ENCODE peak calls at places on chromosomes 1 and 21, in five cellular contexts. N, J, F, U and Q are unnamed samples.

GRCh38 chr1:91828007-91828321 is 58.0 kb downstream of the TGFBR3 start:
- DNase-seq in J (no peak), N (no peak), U (no peak), F (no peak), Q (no peak)

GRCh38 chr21:32094792-32095191 is 184.1 kb downstream of the MIS18A start:
- DNase-seq in U (peak; percentile 46), F (no peak), N (no peak), J (no peak), Q (no peak)

GRCh38 chr1:51564124-51564523 is 45.1 kb upstream of the EPS15 start:
- DNase-seq in J (no peak), F (no peak), N (no peak), U (peak; percentile 74), Q (peak; percentile 60)

GRCh38 chr1:1203561-1204424 is 2.6 kb downstream of the TNFRSF18 start:
- DNase-seq in N (no peak), U (no peak), F (no peak), J (no peak), Q (no peak)

GRCh38 chr1:26287033-26287711 is 7.3 kb downstream of the SH3BGRL3 start:
- DNase-seq in N (peak; percentile 60), U (peak; percentile 21), F (peak; percentile 83), J (no peak), Q (no peak)

GRCh38 chr1:83065952-83066727 is 932.8 kb downstream of the TTLL7 start:
- DNase-seq in F (no peak), N (no peak), J (no peak), U (no peak), Q (no peak)

GRCh38 chr1:212512731-212513559 is 80.2 kb downstream of the NENF start:
- DNase-seq in J (no peak), F (no peak), N (no peak), U (peak; percentile 48), Q (no peak)

GRCh38 chr1:55311057-55311631 is 96.0 kb upstream of the USP24 start:
- DNase-seq in F (no peak), N (no peak), U (peak; percentile 46), J (no peak), Q (no peak)

GRCh38 chr21:46668381-46668780 is 32.9 kb downstream of the PRMT2 start:
- DNase-seq in F (no peak), J (no peak), N (no peak), U (no peak), Q (no peak)

GRCh38 chr1:182175340-182176068 is 114.0 kb upstream of the ZNF648 start:
- DNase-seq in F (no peak), N (no peak), J (peak; percentile 64), U (no peak), Q (peak; percentile 79)

GRCh38 chr1:212630159-212630900 is 21.8 kb downstream of the ATF3 start:
- DNase-seq in U (no peak), F (peak; percentile 56), J (peak; percentile 81), N (peak; percentile 60), Q (no peak)

GRCh38 chr21:44368711-44369446 is 15.5 kb downstream of the TRPM2 start:
- DNase-seq in F (no peak), N (no peak), J (peak; percentile 63), U (no peak), Q (no peak)

GRCh38 chr1:66335125-66335524 is 198.8 kb upstream of the SGIP1 start:
- DNase-seq in J (no peak), F (no peak), N (no peak), U (no peak), Q (no peak)
- H3K4me1 ChIP-seq in J (peaks cover 28% of the 10 kb centered on the region), F (peaks cover 50% of the 10 kb centered on the region), N (peaks cover 36% of the 10 kb centered on the region), U (peaks cover 10% of the 10 kb centered on the region), Q (peaks cover 14% of the 10 kb centered on the region)

GRCh38 chr1:225979421-225979820 is 19.7 kb downstream of the SDE2 start:
- DNase-seq in F (no peak), N (no peak), J (no peak), U (no peak), Q (no peak)
- H3K27ac ChIP-seq in F (no peak overlapping the region), N (no peak overlapping the region), J (no peak overlapping the region), U (no peak overlapping the region), Q (no peak overlapping the region)

DNA sequence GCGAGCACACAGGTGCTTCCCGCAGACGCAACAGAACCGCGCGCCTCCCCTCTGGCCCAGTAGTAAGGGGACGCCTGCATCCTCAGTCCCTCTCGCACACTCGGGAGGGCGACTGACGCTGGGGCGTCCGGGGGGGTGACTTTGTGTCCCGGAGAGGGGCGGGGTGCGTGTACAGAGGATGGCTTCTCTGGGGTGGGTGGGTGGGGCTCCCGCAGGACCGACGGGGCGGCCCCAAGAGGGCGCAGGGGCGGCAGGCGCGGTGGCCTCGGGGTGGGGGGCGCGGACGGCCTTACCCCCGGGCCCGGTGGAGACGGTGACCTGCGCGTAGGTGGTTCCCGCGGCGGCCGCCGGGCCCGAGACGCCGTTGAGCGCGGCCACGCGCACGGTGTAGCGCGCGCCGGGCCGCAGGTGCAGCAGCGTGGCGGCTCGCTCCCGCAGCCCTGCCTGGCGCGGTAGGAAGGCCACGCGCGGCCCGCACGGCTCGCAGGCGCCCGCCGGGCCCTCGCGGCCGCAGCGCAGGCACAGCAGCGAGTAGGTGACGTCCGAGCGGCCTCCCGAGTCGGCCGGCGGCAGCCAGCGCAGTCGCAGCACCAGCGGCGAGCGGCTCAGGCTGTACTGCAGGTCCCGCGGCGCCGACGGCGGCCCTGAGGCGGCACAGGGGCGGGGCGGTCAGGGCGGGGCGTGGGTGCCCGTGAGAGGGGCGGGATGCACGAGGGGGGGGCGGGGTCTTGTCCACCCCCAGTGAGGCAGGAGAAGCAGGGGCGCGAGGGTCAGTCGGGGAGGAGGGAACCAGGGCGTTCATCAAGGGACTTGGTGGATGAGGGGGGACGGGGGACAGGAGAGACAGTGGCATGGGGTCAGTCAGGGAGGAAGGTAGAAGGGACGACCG is 12.1 kb downstream of the EPHA10 start:
- DNase-seq in F (no peak), J (peak; percentile 74), U (no peak), N (no peak), Q (no peak)
- H3K4me3 ChIP-seq in F (no peak overlapping the region), J (peak overlapping the region; percentile 30), U (no peak overlapping the region), N (peak overlapping the region; percentile 7), Q (no peak overlapping the region)

DNA sequence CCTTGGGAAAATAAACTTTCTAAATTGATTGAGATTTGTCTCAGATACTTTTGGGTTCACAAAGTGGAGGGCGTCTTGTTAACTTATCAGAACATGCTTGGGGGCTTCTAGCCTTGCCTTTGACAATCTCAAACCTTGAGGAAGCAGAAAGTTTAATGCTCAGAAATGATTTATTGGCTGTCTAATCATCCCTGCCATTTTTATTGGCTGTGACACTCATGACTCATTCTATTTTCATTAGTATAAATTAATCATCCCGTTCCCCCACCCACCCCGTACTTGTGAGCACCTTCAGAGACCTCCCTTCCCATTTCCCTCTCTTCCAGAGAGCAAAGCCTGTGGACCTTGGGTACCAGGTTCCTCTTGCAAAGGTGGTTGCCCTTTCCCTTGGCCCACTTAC is 87.1 kb downstream of the FGGY start:
- DNase-seq in N (no peak), F (no peak), J (no peak), U (no peak), Q (no peak)
- H3K4me1 ChIP-seq in N (no peaks in the 10 kb centered on the region), F (no peaks in the 10 kb centered on the region), J (no peaks in the 10 kb centered on the region), U (peaks cover 1% of the 10 kb centered on the region), Q (no peaks in the 10 kb centered on the region)

GRCh38 chr1:109365642-109366204 is 32.0 kb downstream of the SORT1 start:
- DNase-seq in N (no peak), J (no peak), F (no peak), U (no peak), Q (no peak)

GRCh38 chr1:109369167-109369746 is 28.5 kb downstream of the SORT1 start:
- DNase-seq in U (peak; percentile 66), N (no peak), J (no peak), F (no peak), Q (no peak)

GRCh38 chr1:109371271-109371739 is 26.4 kb downstream of the SORT1 start:
- DNase-seq in F (no peak), U (peak; percentile 65), J (no peak), N (peak; percentile 22), Q (peak; percentile 58)

GRCh38 chr1:109370712-109371270 is 26.9 kb downstream of the SORT1 start:
- DNase-seq in J (no peak), U (peak; percentile 97), N (no peak), F (no peak), Q (peak; percentile 71)

GRCh38 chr1:109368464-109368863 is 29.3 kb downstream of the SORT1 start:
- DNase-seq in U (no peak), J (no peak), F (no peak), N (no peak), Q (no peak)
- H3K27ac ChIP-seq in U (peak overlapping the region; percentile 66), J (no peak overlapping the region), F (no peak overlapping the region), N (peak overlapping the region; percentile 79), Q (no peak overlapping the region)